ENCODE peak calls at places on chromosomes 11 and 22, in five cellular contexts. P is HCT116, K is OCI-LY7, Z is neural progenitor cell, R is GM23338. V is an unnamed sample.

GRCh38 chr11:88531776-88532175 is 194.2 kb upstream of the CTSC start:
- DNase-seq in Z (no peak), R (no peak), P (no peak), K (no peak), V (no peak)

GRCh38 chr11:5204787-5205186 is 4.3 kb upstream of the OR51V1 start:
- DNase-seq in P (peak; percentile 68), K (peak; percentile 7), Z (peak; percentile 78), R (peak; percentile 81), V (peak; percentile 59)

GRCh38 chr11:61270354-61271070 is 24.6 kb downstream of the VWCE start:
- DNase-seq in R (no peak), K (no peak), Z (no peak), P (no peak), V (peak; percentile 33)

GRCh38 chr11:102994101-102994500 is 38.6 kb upstream of the MMP13 start:
- DNase-seq in R (no peak), Z (no peak), P (peak; percentile 23), K (no peak), V (peak; percentile 48)

GRCh38 chr22:19179472-19180048 is 1.0 kb upstream of the SLC25A1 start:
- DNase-seq in Z (peak; percentile 90), K (peak; percentile 84), R (peak; percentile 89), P (peak; percentile 57), V (peak; percentile 69)

GRCh38 chr11:66231561-66231960 is 36.9 kb upstream of the RAB1B start:
- DNase-seq in P (no peak), R (no peak), Z (no peak), K (no peak), V (no peak)

GRCh38 chr11:67034350-67034749 is 11.4 kb downstream of the SYT12 start:
- DNase-seq in Z (no peak), P (no peak), K (no peak), R (no peak), V (no peak)

GRCh38 chr11:75478690-75479597 is 45.9 kb upstream of the KLHL35 start:
- DNase-seq in Z (no peak), K (no peak), R (no peak), P (no peak), V (no peak)

GRCh38 chr11:64224891-64225607 is 937 bp downstream of the TRPT1 start:
- DNase-seq in R (no peak), P (no peak), K (no peak), Z (peak; percentile 51), V (no peak)

GRCh38 chr11:128232588-128232987 is 354.8 kb downstream of the ETS1 start:
- DNase-seq in K (no peak), Z (no peak), P (no peak), R (no peak), V (no peak)

GRCh38 chr11:72015511-72016061 is 16.9 kb downstream of the IL18BP start:
- DNase-seq in R (peak; percentile 50), P (no peak), K (peak; percentile 32), Z (peak; percentile 49), V (peak; percentile 42)

GRCh38 chr22:21907638-21908522 is 40.4 kb upstream of the MAPK1 start:
- DNase-seq in P (no peak), Z (no peak), K (no peak), R (no peak), V (no peak)

GRCh38 chr22:42261266-42261665 is 9.2 kb downstream of the TCF20 start:
- DNase-seq in Z (no peak), P (no peak), K (no peak), R (no peak), V (no peak)

GRCh38 chr11:33525789-33526188 is 174.8 kb downstream of the C11orf91 start:
- DNase-seq in R (peak; percentile 57), Z (no peak), P (no peak), K (peak; percentile 33), V (no peak)

GRCh38 chr11:62324738-62325556 is 12.3 kb upstream of the ASRGL1 start:
- DNase-seq in Z (peak; percentile 84), P (peak; percentile 34), R (peak; percentile 85), K (peak; percentile 53), V (peak; percentile 66)

GRCh38 chr22:45170001-45170466 is 6.3 kb downstream of the NUP50 start:
- DNase-seq in R (no peak), P (no peak), Z (no peak), K (no peak), V (peak; percentile 12)

GRCh38 chr11:91596111-91596510 is 628.5 kb upstream of the FAT3 start:
- DNase-seq in R (no peak), P (no peak), K (no peak), Z (no peak), V (peak; percentile 12)

GRCh38 chr11:34632105-34632780 is 11.3 kb downstream of the EHF start:
- DNase-seq in P (no peak), R (no peak), Z (peak; percentile 39), K (no peak), V (peak; percentile 74)

GRCh38 chr11:76665172-76665571 is 5.4 kb downstream of the LRRC32 start:
- DNase-seq in P (no peak), R (no peak), Z (no peak), K (peak; percentile 45), V (no peak)
- H3K4me3 ChIP-seq in P (no peak overlapping the region), R (no peak overlapping the region), Z (no peak overlapping the region), K (peak overlapping the region; percentile 79), V (no peak overlapping the region)

GRCh38 chr22:27378994-27379393 is 422.6 kb downstream of the MN1 start:
- DNase-seq in Z (no peak), R (no peak), K (no peak), P (no peak), V (no peak)

GRCh38 chr22:27380826-27381225 is 420.7 kb downstream of the MN1 start:
- DNase-seq in R (no peak), P (no peak), Z (no peak), K (no peak), V (no peak)

GRCh38 chr22:27377501-27377900 is 424.1 kb downstream of the MN1 start:
- DNase-seq in K (no peak), R (no peak), P (no peak), Z (no peak), V (no peak)

GRCh38 chr22:27378343-27378800 is 423.2 kb downstream of the MN1 start:
- DNase-seq in P (no peak), K (no peak), R (no peak), Z (peak; percentile 17), V (no peak)

DNA sequence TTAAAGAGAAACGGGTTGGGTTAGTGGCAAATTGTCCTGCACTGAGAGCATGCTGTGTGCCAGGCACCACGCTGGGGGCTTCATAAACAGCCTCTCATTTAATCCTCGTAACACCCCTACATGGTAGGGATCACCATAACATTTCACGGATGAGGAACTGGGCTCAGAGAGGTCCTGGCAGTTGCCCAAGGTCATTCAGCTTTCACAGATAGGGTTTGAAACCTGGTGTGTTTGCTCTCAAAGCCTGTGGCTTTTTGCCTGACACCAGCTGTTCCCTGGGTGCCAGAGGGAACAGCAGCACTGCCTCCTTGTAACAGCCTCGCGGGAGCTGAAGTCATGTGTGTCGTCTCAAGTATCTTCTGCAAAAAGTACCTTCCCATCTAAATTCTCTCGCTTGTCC is 423.7 kb downstream of the MN1 start:
- DNase-seq in Z (no peak), R (no peak), P (no peak), K (peak; percentile 21), V (no peak)
- TF ChIP-seq EZH2phosphoT487 in Z (no peak), R (no peak), P (no peak), K (no peak), V (no peak)

GRCh38 chr11:129280027-129280811 is 88.1 kb upstream of the ARHGAP32 start:
- DNase-seq in K (no peak), P (no peak), R (no peak), Z (no peak), V (peak; percentile 92)

GRCh38 chr11:129279326-129280026 is 87.4 kb upstream of the ARHGAP32 start:
- DNase-seq in R (peak; percentile 89), K (no peak), Z (peak; percentile 93), P (peak; percentile 37), V (peak; percentile 86)

GRCh38 chr11:129281471-129282268 is 89.5 kb upstream of the ARHGAP32 start:
- DNase-seq in K (no peak), R (no peak), P (no peak), Z (no peak), V (no peak)

GRCh38 chr11:129277216-129277838 is 85.2 kb upstream of the ARHGAP32 start:
- DNase-seq in P (no peak), K (no peak), R (no peak), Z (no peak), V (peak; percentile 46)

DNA sequence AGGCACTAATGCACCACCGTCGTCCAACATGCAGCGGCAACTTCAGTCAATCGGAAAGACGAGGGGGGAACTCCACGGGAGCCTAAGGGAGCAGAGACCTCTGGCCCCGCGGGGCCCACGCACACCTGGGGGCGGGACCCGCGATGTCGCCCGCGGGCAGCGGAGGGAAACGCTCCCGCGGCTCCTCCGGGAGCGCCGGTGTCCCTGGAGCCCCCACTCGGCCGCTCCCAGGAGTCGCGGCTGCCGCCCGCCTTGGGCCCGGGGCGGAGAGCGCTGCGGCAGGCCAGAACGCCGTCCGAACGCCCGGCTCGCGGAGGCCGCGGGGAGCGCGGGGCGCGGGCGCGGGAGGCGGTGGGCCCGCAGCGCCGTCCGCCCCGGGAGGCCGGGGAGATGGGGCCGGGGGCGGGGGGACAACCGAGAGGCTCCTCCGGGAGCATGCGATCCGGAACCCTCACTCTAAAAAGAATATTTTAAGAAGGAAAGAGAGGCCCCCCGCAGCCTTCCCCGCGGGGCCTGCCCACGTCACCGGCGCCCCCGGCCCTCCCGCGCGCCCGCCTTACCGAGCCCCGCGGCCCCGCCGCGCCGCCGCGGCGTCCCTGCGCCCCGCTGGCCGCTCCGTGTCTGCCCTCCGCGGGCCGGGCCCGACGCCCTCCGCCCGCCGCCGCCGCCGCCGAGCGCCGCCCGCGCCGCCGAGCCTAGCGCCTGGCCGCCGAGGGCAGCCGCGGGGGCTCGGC is 86.6 kb upstream of the ARHGAP32 start:
- DNase-seq in K (no peak), Z (peak; percentile 70), P (no peak), R (peak; percentile 33), V (peak; percentile 43)
- H3K4me3 ChIP-seq in K (no peak overlapping the region), Z (peak overlapping the region; percentile 81), P (peak overlapping the region; percentile 69), R (peak overlapping the region; percentile 63), V (peak overlapping the region; percentile 72)

GRCh38 chr11:15577519-15577918 is 462.8 kb downstream of the INSC start:
- DNase-seq in Z (no peak), P (no peak), R (no peak), K (no peak), V (no peak)

GRCh38 chr11:15576759-15577158 is 462.0 kb downstream of the INSC start:
- DNase-seq in R (no peak), Z (no peak), P (no peak), K (no peak), V (no peak)

GRCh38 chr11:15580775-15581095 is 466.0 kb downstream of the INSC start:
- DNase-seq in P (no peak), K (no peak), Z (no peak), R (no peak), V (no peak)

GRCh38 chr11:15580056-15580774 is 465.5 kb downstream of the INSC start:
- DNase-seq in P (no peak), Z (no peak), R (no peak), K (no peak), V (no peak)

DNA sequence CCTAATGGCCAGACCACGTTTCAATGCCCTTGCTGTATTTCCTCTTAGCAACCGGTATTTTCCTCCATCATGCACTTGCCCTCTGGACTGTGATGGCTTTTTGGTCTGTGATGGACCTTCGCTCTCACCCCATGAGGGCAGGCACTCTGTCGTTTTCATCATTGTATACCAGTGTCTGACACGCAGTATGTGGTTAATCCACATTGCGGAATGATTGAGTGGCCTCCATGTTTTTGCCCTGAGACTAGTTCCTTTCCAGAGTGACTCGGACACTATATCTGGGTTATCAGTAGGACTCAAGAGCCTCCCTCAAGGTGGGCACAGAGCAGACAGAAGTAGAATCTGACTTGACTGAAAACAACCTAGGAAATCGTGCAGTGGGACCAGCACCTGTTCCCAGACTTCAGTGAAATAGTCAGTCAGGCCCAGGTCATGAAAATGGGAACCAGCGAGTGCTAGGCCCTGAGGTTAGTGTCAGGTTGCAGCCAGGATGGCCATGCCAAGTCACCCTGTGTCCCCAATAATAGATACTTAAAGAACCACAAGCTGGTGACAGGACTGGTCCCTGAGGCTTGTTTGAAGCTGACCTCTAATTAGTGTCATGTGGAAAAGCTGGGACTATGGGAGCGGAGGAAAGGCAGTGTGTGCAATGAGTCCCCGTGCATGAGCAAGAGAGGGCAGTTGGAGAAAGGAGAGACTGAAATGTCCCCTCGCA is 464.7 kb downstream of the INSC start:
- DNase-seq in R (no peak), Z (no peak), K (no peak), P (no peak), V (no peak)
- TF ChIP-seq EZH2phosphoT487 in R (no peak), Z (no peak), K (no peak), P (no peak), V (no peak)